ENCODE peak calls at places on chromosomes 12 and 14, in five cellular contexts. H is stomach; W is Jurkat, Clone E6-1; Z is tibial artery; T is testis. D is an unnamed sample.

GRCh38 chr14:85084344-85084743 is 445.6 kb upstream of the FLRT2 start:
- DNase-seq in Z (peak; percentile 25), W (no peak), T (no peak), H (no peak), D (no peak)

GRCh38 chr14:65179918-65180724 is 77.8 kb upstream of the MAX start:
- DNase-seq in Z (peak; percentile 70), T (peak; percentile 43), H (peak; percentile 67), W (no peak), D (peak; percentile 98)

GRCh38 chr14:89139404-89140247 is 277.4 kb downstream of the FOXN3 start:
- DNase-seq in W (no peak), T (no peak), Z (no peak), H (no peak), D (no peak)

GRCh38 chr14:55382483-55382882 is 29.1 kb downstream of the ATG14 start:
- DNase-seq in Z (no peak), H (no peak), W (no peak), T (no peak), D (peak; percentile 31)

GRCh38 chr12:116346222-116346621 is 68.7 kb upstream of the MED13L start:
- DNase-seq in W (no peak), H (no peak), T (peak; percentile 43), Z (no peak), D (no peak)

GRCh38 chr14:67683821-67684220 is 9.4 kb upstream of the VTI1B start:
- DNase-seq in W (no peak), Z (no peak), H (no peak), T (peak; percentile 33), D (no peak)

GRCh38 chr12:108173892-108174291 is 44.8 kb downstream of the WSCD2 start:
- DNase-seq in H (no peak), Z (no peak), W (no peak), T (no peak), D (no peak)

GRCh38 chr12:46530373-46531056 is 157.9 kb upstream of the SLC38A2 start:
- DNase-seq in H (no peak), T (no peak), W (no peak), Z (no peak), D (no peak)

GRCh38 chr12:108802666-108803036 is 54.7 kb downstream of the SSH1 start:
- DNase-seq in Z (no peak), T (no peak), W (no peak), H (no peak), D (no peak)

GRCh38 chr12:132376464-132376830 is 47.1 kb upstream of the GALNT9 start:
- DNase-seq in W (no peak), Z (no peak), T (no peak), H (no peak), D (no peak)

GRCh38 chr14:61889914-61890351 is 127.7 kb downstream of the SNAPC1 start:
- DNase-seq in Z (no peak), W (peak; percentile 31), T (no peak), H (no peak), D (no peak)

GRCh38 chr12:46507766-46508165 is 135.2 kb upstream of the SLC38A2 start:
- DNase-seq in Z (no peak), H (no peak), T (no peak), W (no peak), D (no peak)

GRCh38 chr12:47709277-47710048 is 3.6 kb upstream of the RPAP3 start:
- DNase-seq in H (no peak), W (no peak), Z (no peak), T (no peak), D (no peak)

GRCh38 chr14:103103461-103104388 is 9.2 kb downstream of the EXOC3L4 start:
- DNase-seq in W (no peak), T (no peak), H (peak; percentile 87), Z (no peak), D (peak; percentile 93)

GRCh38 chr12:19892186-19892585 is 452.9 kb downstream of the AEBP2 start:
- DNase-seq in H (no peak), T (no peak), W (no peak), Z (no peak), D (no peak)

GRCh38 chr14:96077983-96078686 is 39.0 kb downstream of the C14orf132 start:
- DNase-seq in W (no peak), H (no peak), T (no peak), Z (no peak), D (no peak)

GRCh38 chr14:58662028-58662427 is 24.3 kb downstream of the DACT1 start:
- DNase-seq in T (no peak), H (no peak), Z (no peak), W (no peak), D (no peak)

GRCh38 chr12:40224439-40225291 is at the start of gene LRRK2:
- DNase-seq in W (no peak), Z (peak; percentile 85), H (peak; percentile 65), T (peak; percentile 76), D (peak; percentile 75)

GRCh38 chr14:64692597-64693350 is 11.4 kb upstream of the PLEKHG3 start:
- DNase-seq in T (no peak), W (no peak), Z (no peak), H (peak; percentile 33), D (no peak)

GRCh38 chr12:45050751-45051489 is at the start of gene DBX2:
- DNase-seq in T (peak; percentile 40), W (no peak), H (no peak), Z (no peak), D (no peak)

GRCh38 chr14:102213470-102213869 is 73.8 kb downstream of the WDR20 start:
- DNase-seq in Z (no peak), T (no peak), W (no peak), H (no peak), D (no peak)

GRCh38 chr12:121858662-121859572 is at the start of gene HPD:
- DNase-seq in T (peak; percentile 89), Z (peak; percentile 83), H (no peak), W (no peak), D (peak; percentile 87)

D was measured in myocyte.